ENCODE peak calls at places on chromosomes 11 and 22, in nine cellular contexts. U, I, N, A, P, F, G, O and E are unnamed samples.

GRCh38 chr22:30274061-30274812 is 7.6 kb upstream of the OSM start:
- DNase-seq in U (no peak), I (no peak), N (no peak), A (no peak), P (no peak), F (no peak), G (no peak), O (no peak), E (no peak)

GRCh38 chr11:46896719-46897406 is 21.5 kb downstream of the LRP4 start:
- DNase-seq in U (no peak), I (peak), N (peak), A (no peak), P (no peak), F (no peak), G (peak), O (no peak), E (no peak)

GRCh38 chr11:88312665-88313064 is 24.9 kb downstream of the CTSC start:
- DNase-seq in U (no peak), I (no peak), N (peak), A (no peak), P (no peak), F (no peak), G (peak), O (no peak), E (no peak)

GRCh38 chr11:129853508-129854228 is 38.0 kb downstream of the TMEM45B start:
- DNase-seq in U (peak), I (peak), N (peak), A (peak), P (no peak), F (no peak), G (peak), O (peak), E (no peak)

GRCh38 chr11:67504023-67504949 is 877 bp downstream of the PITPNM1 start:
- DNase-seq in U (no peak), I (peak), N (peak), A (no peak), P (no peak), F (no peak), G (peak), O (peak), E (no peak)

GRCh38 chr11:24163146-24163545 is 333.7 kb upstream of the LUZP2 start:
- DNase-seq in U (no peak), I (no peak), N (no peak), A (no peak), P (no peak), F (no peak), G (no peak), O (no peak), E (no peak)

GRCh38 chr22:30226192-30226832 is 20.2 kb downstream of the LIF start:
- DNase-seq in U (peak), I (no peak), N (no peak), A (no peak), P (no peak), F (no peak), G (no peak), O (no peak), E (no peak)

GRCh38 chr22:29071261-29072045 is 1.4 kb upstream of the KREMEN1 start:
- DNase-seq in U (peak), I (peak), N (no peak), A (peak), P (no peak), F (no peak), G (no peak), O (peak), E (no peak)

GRCh38 chr11:75461136-75461535 is 28.1 kb upstream of the KLHL35 start:
- DNase-seq in U (no peak), I (no peak), N (no peak), A (no peak), P (no peak), F (no peak), G (no peak), O (no peak), E (no peak)

GRCh38 chr11:40816976-40817375 is 642.5 kb downstream of the LRRC4C start:
- DNase-seq in U (no peak), I (no peak), N (no peak), A (no peak), P (no peak), F (no peak), G (no peak), O (no peak), E (no peak)

GRCh38 chr11:40819230-40819629 is 640.2 kb downstream of the LRRC4C start:
- DNase-seq in U (no peak), I (no peak), N (no peak), A (no peak), P (no peak), F (no peak), G (no peak), O (no peak), E (no peak)
- TF ChIP-seq CTCF in U (no peak), I (no peak), N (no peak), A (no peak), P (no peak), F (no peak), G (no peak), O (no peak), E (no peak)

GRCh38 chr11:34890089-34890488 is 26.1 kb downstream of the APIP start:
- DNase-seq in U (peak), I (no peak), N (peak), A (no peak), P (no peak), F (no peak), G (peak), O (no peak), E (no peak)
- TF ChIP-seq CTCF in U (peak), I (peak), N (peak), A (peak), P (peak), F (no peak), G (peak), O (no peak), E (peak)

GRCh38 chr22:38700789-38701628 is at the start of gene JOSD1:
- DNase-seq in U (peak), I (peak), N (peak), A (peak), P (peak), F (peak), G (peak), O (peak), E (peak)
- TF ChIP-seq CTCF in U (no peak), I (peak), N (no peak), A (no peak), P (no peak), F (no peak), G (no peak), O (no peak), E (no peak)

GRCh38 chr11:22774716-22775115 is 54.9 kb downstream of the SVIP start:
- DNase-seq in U (no peak), I (no peak), N (no peak), A (no peak), P (no peak), F (no peak), G (no peak), O (no peak), E (no peak)

GRCh38 chr11:22775248-22775647 is 54.4 kb downstream of the SVIP start:
- DNase-seq in U (no peak), I (no peak), N (no peak), A (no peak), P (no peak), F (no peak), G (no peak), O (no peak), E (no peak)

GRCh38 chr11:22780914-22781593 is 48.5 kb downstream of the SVIP start:
- DNase-seq in U (no peak), I (no peak), N (no peak), A (no peak), P (no peak), F (no peak), G (no peak), O (no peak), E (no peak)

GRCh38 chr11:22779850-22780249 is 49.8 kb downstream of the SVIP start:
- DNase-seq in U (no peak), I (no peak), N (no peak), A (no peak), P (no peak), F (no peak), G (no peak), O (no peak), E (no peak)

DNA sequence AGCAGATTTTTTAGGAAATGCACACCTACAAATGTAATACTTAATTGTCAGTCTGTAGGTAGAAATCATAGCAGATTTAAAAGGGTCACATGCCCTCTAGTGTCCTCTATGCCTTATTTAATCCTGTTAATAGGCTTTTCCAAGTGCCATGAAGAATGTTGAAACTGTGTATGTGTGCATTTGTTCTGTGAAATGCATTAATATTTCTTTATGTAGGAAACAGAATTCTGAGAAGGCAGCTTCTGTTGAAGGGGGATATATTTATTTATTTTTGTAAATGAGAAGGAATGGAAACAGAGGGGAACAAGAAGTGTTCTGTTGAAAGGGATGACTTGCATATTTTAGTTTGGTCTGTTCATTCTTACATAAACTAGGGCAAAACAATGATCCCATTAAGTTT is 51.0 kb downstream of the SVIP start:
- DNase-seq in U (no peak), I (peak), N (no peak), A (no peak), P (no peak), F (no peak), G (no peak), O (no peak), E (no peak)
- TF ChIP-seq CTCF in U (no peak), I (peak), N (no peak), A (no peak), P (no peak), F (no peak), G (no peak), O (no peak), E (peak)

GRCh38 chr11:10211470-10211869 is 82.5 kb downstream of the SBF2 start:
- DNase-seq in U (no peak), I (no peak), N (no peak), A (no peak), P (no peak), F (no peak), G (no peak), O (no peak), E (no peak)

GRCh38 chr11:10204021-10204420 is 90.0 kb downstream of the SBF2 start:
- DNase-seq in U (no peak), I (no peak), N (no peak), A (no peak), P (no peak), F (no peak), G (no peak), O (no peak), E (no peak)

GRCh38 chr11:10205928-10206327 is 88.1 kb downstream of the SBF2 start:
- DNase-seq in U (no peak), I (no peak), N (no peak), A (no peak), P (no peak), F (no peak), G (no peak), O (no peak), E (no peak)

DNA sequence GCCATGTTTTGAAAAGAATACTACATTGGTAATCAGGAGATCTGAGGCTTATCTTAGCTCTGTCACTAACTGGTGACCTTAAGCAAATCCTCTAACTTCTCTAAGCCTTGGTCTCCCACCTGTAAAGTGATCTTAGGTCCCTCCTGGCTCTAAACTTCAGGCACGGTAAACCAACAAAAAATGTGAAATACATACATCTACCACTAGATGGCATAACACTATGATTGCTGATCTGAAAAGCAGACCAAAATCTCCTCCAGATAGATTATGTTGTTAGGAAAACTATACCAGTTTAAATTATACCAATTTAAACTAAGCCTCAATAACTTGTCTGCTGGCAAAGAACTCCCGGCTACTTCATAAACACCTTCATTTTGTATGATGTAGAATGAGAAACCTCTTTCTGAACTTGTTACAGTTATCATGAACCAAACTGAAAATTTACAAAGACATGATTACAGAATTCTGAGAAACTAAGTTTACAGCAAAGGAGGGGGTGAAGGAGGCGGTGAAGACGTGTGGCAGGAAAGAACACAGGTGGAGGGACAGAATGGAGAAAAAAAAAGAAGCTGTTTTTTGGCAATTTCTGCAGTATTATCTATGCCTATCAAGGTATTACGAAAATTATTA is 85.9 kb downstream of the SBF2 start:
- DNase-seq in U (peak), I (peak), N (peak), A (no peak), P (no peak), F (no peak), G (peak), O (no peak), E (no peak)
- TF ChIP-seq CTCF in U (peak), I (peak), N (peak), A (peak), P (peak), F (peak), G (peak), O (peak), E (peak)

DNA sequence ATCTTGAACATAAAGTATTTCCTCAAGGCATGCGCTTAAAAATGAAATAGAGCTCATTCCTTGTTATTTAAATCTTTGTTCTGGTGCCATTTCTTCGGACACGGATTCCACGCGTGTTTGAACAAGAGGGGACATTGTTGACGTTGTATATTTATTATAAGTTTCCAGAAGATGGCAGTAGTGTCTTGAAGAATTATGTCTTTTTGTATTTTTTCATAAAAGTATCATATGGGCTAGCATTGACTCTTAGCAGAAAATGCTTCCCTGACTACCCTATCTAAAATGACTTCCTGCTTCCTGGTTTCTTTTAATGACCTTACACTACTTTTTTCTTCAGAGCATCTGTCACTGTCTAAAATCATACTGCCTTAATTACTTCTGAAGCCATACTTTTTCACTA is 20.4 kb downstream of the BIRC2 start:
- DNase-seq in U (no peak), I (peak), N (peak), A (no peak), P (no peak), F (no peak), G (peak), O (no peak), E (no peak)
- TF ChIP-seq CTCF in U (no peak), I (peak), N (peak), A (no peak), P (peak), F (peak), G (no peak), O (no peak), E (peak)

GRCh38 chr11:79371152-79371551 is 69.7 kb downstream of the TENM4 start:
- DNase-seq in U (peak), I (no peak), N (no peak), A (no peak), P (no peak), F (no peak), G (no peak), O (no peak), E (no peak)
- TF ChIP-seq CTCF in U (no peak), I (no peak), N (no peak), A (no peak), P (peak), F (no peak), G (no peak), O (no peak), E (no peak)

DNA sequence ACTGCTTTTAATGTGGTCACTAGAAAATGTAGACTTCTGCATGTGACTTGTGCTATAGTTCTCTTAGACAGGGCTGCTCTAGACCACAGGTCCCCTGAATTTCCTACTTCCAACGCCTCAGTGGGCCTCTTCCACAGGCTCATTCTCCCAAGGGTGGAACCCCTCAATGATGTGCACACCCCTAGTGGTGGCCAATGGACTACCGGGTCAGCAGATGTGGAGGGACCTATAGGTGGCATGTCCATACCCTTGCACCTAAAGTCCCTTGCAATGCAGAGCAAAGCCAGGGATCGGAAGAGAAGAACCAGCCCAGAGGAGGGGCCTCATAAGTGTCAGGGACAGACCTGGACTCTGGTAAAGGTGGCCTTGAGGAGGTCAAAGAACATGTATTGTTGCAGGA is 20.0 kb downstream of the MMP13 start:
- DNase-seq in U (no peak), I (no peak), N (no peak), A (no peak), P (no peak), F (no peak), G (no peak), O (no peak), E (no peak)
- TF ChIP-seq CTCF in U (no peak), I (no peak), N (no peak), A (no peak), P (peak), F (no peak), G (no peak), O (no peak), E (no peak)

GRCh38 chr22:46830841-46831240 is 68.4 kb downstream of the TBC1D22A start:
- DNase-seq in U (no peak), I (no peak), N (no peak), A (no peak), P (no peak), F (no peak), G (no peak), O (no peak), E (no peak)

GRCh38 chr22:46835693-46836092 is 73.2 kb downstream of the TBC1D22A start:
- DNase-seq in U (no peak), I (no peak), N (no peak), A (no peak), P (no peak), F (no peak), G (no peak), O (no peak), E (no peak)

GRCh38 chr22:46835288-46835687 is 72.8 kb downstream of the TBC1D22A start:
- DNase-seq in U (no peak), I (no peak), N (no peak), A (no peak), P (no peak), F (no peak), G (no peak), O (no peak), E (no peak)

GRCh38 chr22:46830001-46830715 is 67.7 kb downstream of the TBC1D22A start:
- DNase-seq in U (peak), I (peak), N (peak), A (peak), P (no peak), F (peak), G (peak), O (no peak), E (no peak)

DNA sequence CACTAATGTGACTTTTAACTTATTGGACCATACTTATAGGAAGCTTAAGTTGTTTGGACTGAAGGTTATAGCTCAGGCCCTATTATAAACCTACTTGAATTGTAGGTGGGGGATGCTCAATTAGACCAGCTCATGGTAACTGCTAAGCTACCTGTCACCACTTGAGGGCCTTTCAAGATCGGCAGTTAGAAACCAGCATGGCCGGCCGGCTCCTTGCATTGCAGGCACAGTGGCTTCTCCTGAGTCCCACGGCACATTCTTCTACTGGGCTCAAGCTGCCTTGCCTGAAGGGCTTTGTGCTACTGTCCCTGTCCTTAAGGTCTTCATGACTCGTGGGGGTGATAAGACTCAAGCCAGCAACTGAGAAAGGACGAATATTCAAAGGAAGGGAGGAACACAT is 70.8 kb downstream of the TBC1D22A start:
- DNase-seq in U (no peak), I (peak), N (peak), A (peak), P (no peak), F (no peak), G (peak), O (no peak), E (no peak)
- TF ChIP-seq CTCF in U (no peak), I (peak), N (peak), A (peak), P (peak), F (no peak), G (peak), O (no peak), E (peak)

DNA sequence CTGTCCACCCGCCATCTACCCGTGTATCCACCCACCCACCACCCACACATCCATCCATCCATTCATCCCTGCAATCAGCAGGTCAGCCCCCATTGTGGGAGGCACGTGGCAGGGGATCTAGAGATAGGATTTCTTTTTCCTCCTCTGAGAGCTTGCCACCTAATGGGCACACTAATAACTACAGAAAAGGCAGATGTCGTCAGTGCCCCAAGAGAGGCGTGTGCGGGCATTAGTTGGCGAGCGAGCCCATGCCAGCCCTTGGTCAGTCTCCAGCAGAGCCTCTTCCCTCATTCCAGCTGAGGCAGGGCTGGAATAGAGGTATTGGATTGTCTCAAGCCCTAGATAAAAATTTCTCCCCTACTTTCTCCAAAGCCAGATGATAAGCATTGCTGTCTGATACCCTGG is 9.7 kb downstream of the USP2 start:
- DNase-seq in U (no peak), I (peak), N (no peak), A (no peak), P (no peak), F (peak), G (no peak), O (no peak), E (no peak)
- TF ChIP-seq CTCF in U (peak), I (no peak), N (peak), A (no peak), P (peak), F (no peak), G (no peak), O (no peak), E (peak)